ENCODE peak calls at places on chromosomes 3 and 15, in six cellular contexts. V is GDM1; Y is activated CD8-positive, alpha-beta memory T cell treated with anti-CD3 and anti-CD28 coated beads for 24 hours; C is A172; Z is head of caudate nucleus; T is bronchial epithelial cell. U is an unnamed sample.

GRCh38 chr3:188194327-188194726 is 40.4 kb downstream of the LPP start:
- DNase-seq in V (no peak), Y (no peak), C (peak; percentile 46), Z (no peak), T (peak; percentile 47), U (no peak)

GRCh38 chr15:45048784-45049631 is 26.0 kb downstream of the SORD start:
- DNase-seq in V (peak; percentile 63), Y (no peak), C (no peak), Z (no peak), T (no peak), U (no peak)

GRCh38 chr3:40505599-40506462 is at the start of gene ZNF620:
- DNase-seq in V (peak; percentile 63), Y (peak; percentile 81), C (peak; percentile 48), Z (peak; percentile 76), T (no peak), U (peak; percentile 49)

GRCh38 chr15:98719169-98719515 is 70.8 kb downstream of the IGF1R start:
- DNase-seq in V (no peak), Y (no peak), C (peak; percentile 12), Z (no peak), T (no peak), U (no peak)

GRCh38 chr3:58352624-58353023 is 19.9 kb downstream of the PXK start:
- DNase-seq in V (no peak), Y (no peak), C (no peak), Z (no peak), T (no peak), U (no peak)

GRCh38 chr15:77538793-77539487 is 93.8 kb downstream of the LINGO1 start:
- DNase-seq in V (no peak), Y (no peak), C (no peak), Z (no peak), T (no peak), U (no peak)

GRCh38 chr3:127410678-127411077 is 122.8 kb upstream of the PRR20G start:
- DNase-seq in V (no peak), Y (peak; percentile 19), C (no peak), Z (no peak), T (no peak), U (no peak)

GRCh38 chr3:31922962-31923361 is 58.1 kb downstream of the OSBPL10 start:
- DNase-seq in V (no peak), Y (no peak), C (no peak), Z (no peak), T (no peak), U (no peak)

GRCh38 chr15:77840962-77841361 is 208.2 kb upstream of the LINGO1 start:
- DNase-seq in V (no peak), Y (no peak), C (peak; percentile 81), Z (no peak), T (peak; percentile 89), U (no peak)

GRCh38 chr15:75123395-75123794 is 78.3 kb upstream of the C15orf39 start:
- DNase-seq in V (no peak), Y (no peak), C (peak; percentile 76), Z (no peak), T (no peak), U (peak; percentile 18)

GRCh38 chr3:139389552-139390368 is at the start of gene COPB2:
- DNase-seq in V (peak; percentile 96), Y (peak; percentile 99), C (peak; percentile 99), Z (peak; percentile 99), T (peak; percentile 96), U (peak; percentile 96)

GRCh38 chr15:38682861-38683260 is 118.2 kb upstream of the RASGRP1 start:
- DNase-seq in V (no peak), Y (no peak), C (no peak), Z (no peak), T (no peak), U (no peak)

GRCh38 chr3:18630295-18630694 is 205.2 kb upstream of the SATB1 start:
- DNase-seq in V (no peak), Y (no peak), C (no peak), Z (no peak), T (no peak), U (no peak)

GRCh38 chr3:28586325-28586724 is 237.7 kb upstream of the AZI2 start:
- DNase-seq in V (no peak), Y (no peak), C (no peak), Z (no peak), T (peak; percentile 67), U (no peak)

GRCh38 chr15:57769266-57769665 is 62.8 kb downstream of the POLR2M start:
- DNase-seq in V (no peak), Y (no peak), C (no peak), Z (no peak), T (no peak), U (no peak)

GRCh38 chr3:138213373-138214085 is 26.4 kb downstream of the ARMC8 start:
- DNase-seq in V (no peak), Y (no peak), C (no peak), Z (no peak), T (peak; percentile 4), U (no peak)

GRCh38 chr3:13235079-13235478 is 161.8 kb upstream of the IQSEC1 start:
- DNase-seq in V (no peak), Y (no peak), C (peak; percentile 75), Z (no peak), T (no peak), U (no peak)

GRCh38 chr3:184945886-184946625 is 134.1 kb downstream of the VPS8 start:
- DNase-seq in V (no peak), Y (no peak), C (no peak), Z (no peak), T (no peak), U (no peak)

GRCh38 chr3:185656321-185656840 is 70.3 kb downstream of the SENP2 start:
- DNase-seq in V (no peak), Y (no peak), C (peak; percentile 98), Z (no peak), T (peak; percentile 92), U (no peak)

GRCh38 chr3:179973931-179974361 is 62.8 kb downstream of the PEX5L start:
- DNase-seq in V (no peak), Y (no peak), C (peak; percentile 10), Z (peak; percentile 63), T (no peak), U (no peak)

GRCh38 chr3:169886671-169887070 is 16.9 kb upstream of the LRRC31 start:
- DNase-seq in V (no peak), Y (no peak), C (no peak), Z (peak; percentile 31), T (no peak), U (no peak)

GRCh38 chr3:167837430-167837829 is 101.9 kb downstream of the SERPINI1 start:
- DNase-seq in V (no peak), Y (no peak), C (no peak), Z (no peak), T (peak; percentile 21), U (no peak)

GRCh38 chr3:73399106-73399505 is 225.6 kb downstream of the PDZRN3 start:
- DNase-seq in V (no peak), Y (no peak), C (no peak), Z (no peak), T (no peak), U (no peak)

GRCh38 chr15:41969851-41970431 is 2.4 kb downstream of the EHD4 start:
- DNase-seq in V (no peak), Y (peak; percentile 54), C (no peak), Z (no peak), T (peak; percentile 23), U (no peak)

GRCh38 chr3:105365536-105366301 is 990 bp upstream of the ALCAM start:
- DNase-seq in V (no peak), Y (no peak), C (peak; percentile 56), Z (peak; percentile 41), T (peak; percentile 75), U (no peak)

GRCh38 chr3:143585720-143586456 is 262.4 kb downstream of the SLC9A9 start:
- DNase-seq in V (no peak), Y (no peak), C (no peak), Z (no peak), T (no peak), U (no peak)

GRCh38 chr3:108100906-108101305 is 10.1 kb upstream of the CD47 start:
- DNase-seq in V (no peak), Y (no peak), C (no peak), Z (no peak), T (no peak), U (no peak)

GRCh38 chr3:43893721-43894120 is 203.0 kb downstream of the ABHD5 start:
- DNase-seq in V (no peak), Y (no peak), C (no peak), Z (no peak), T (peak; percentile 52), U (no peak)

GRCh38 chr3:150847433-150847832 is 57.8 kb downstream of the MINDY4B start:
- DNase-seq in V (no peak), Y (no peak), C (no peak), Z (no peak), T (no peak), U (no peak)

GRCh38 chr3:129529436-129530210 is 1.2 kb downstream of the RHO start:
- DNase-seq in V (no peak), Y (no peak), C (no peak), Z (no peak), T (no peak), U (no peak)

GRCh38 chr3:149128856-149129255 is 582 bp upstream of the HPS3 start:
- DNase-seq in V (no peak), Y (no peak), C (peak; percentile 25), Z (no peak), T (peak; percentile 8), U (no peak)

GRCh38 chr15:39599871-39600270 is 19.0 kb downstream of the THBS1 start:
- DNase-seq in V (no peak), Y (no peak), C (no peak), Z (no peak), T (peak; percentile 32), U (no peak)

GRCh38 chr3:4949659-4950058 is 29.6 kb upstream of the BHLHE40 start:
- DNase-seq in V (no peak), Y (no peak), C (no peak), Z (no peak), T (no peak), U (no peak)

GRCh38 chr15:49286649-49287394 is 116.8 kb downstream of the GALK2 start:
- DNase-seq in V (no peak), Y (no peak), C (no peak), Z (no peak), T (peak; percentile 51), U (peak; percentile 3)

GRCh38 chr15:64604319-64604718 is 143.9 kb downstream of the ZNF609 start:
- DNase-seq in V (no peak), Y (no peak), C (no peak), Z (no peak), T (no peak), U (no peak)

GRCh38 chr3:46416134-46417119 is 9.4 kb downstream of the CCRL2 start:
- DNase-seq in V (no peak), Y (no peak), C (no peak), Z (no peak), T (no peak), U (no peak)

GRCh38 chr3:194399874-194400411 is 877 bp upstream of the GP5 start:
- DNase-seq in V (no peak), Y (no peak), C (no peak), Z (no peak), T (no peak), U (no peak)

GRCh38 chr15:37093480-37094410 is 6.6 kb downstream of the MEIS2 start:
- DNase-seq in V (no peak), Y (no peak), C (no peak), Z (no peak), T (no peak), U (no peak)

GRCh38 chr15:94306700-94307650 is 75.6 kb downstream of the MCTP2 start:
- DNase-seq in V (peak; percentile 24), Y (peak; percentile 62), C (peak; percentile 8), Z (no peak), T (peak; percentile 82), U (no peak)